ENCODE peak calls at places on chromosomes 6 and 20, in ten cellular contexts. Y is glomerular endothelial cell; O is endodermal cell; R is cerebellum; Z is activated CD4-positive, alpha-beta T cell treated with anti-CD3 and anti-CD28 coated beads, Interleukin-2, amount 50 U/mL, for 1 hour; C is lower leg skin; W is neural progenitor cell; S is effector memory CD8-positive, alpha-beta T cell; A is G401; N is stimulated activated CD8-positive, alpha-beta memory T cell treated with anti-CD3 and anti-CD28 coated beads, Interleukin-15, amount 100 ng/mL, for 1 hour. T is an unnamed sample.

GRCh38 chr20:4119854-4120209 is 104.5 kb upstream of the RNF24 start:
- DNase-seq in Y (no peak), O (no peak), R (no peak), Z (no peak), C (no peak), W (no peak), S (no peak), A (no peak), N (no peak), T (no peak)

GRCh38 chr20:49615401-49616153 is 47.6 kb upstream of the PTGIS start:
- DNase-seq in Y (no peak), O (peak), R (no peak), Z (no peak), C (no peak), W (no peak), S (no peak), A (no peak), N (no peak), T (peak)

GRCh38 chr6:165204807-165205545 is 104.4 kb downstream of the C6orf118 start:
- DNase-seq in Y (no peak), O (no peak), R (no peak), Z (no peak), C (no peak), W (peak), S (no peak), A (peak), N (no peak), T (no peak)

GRCh38 chr20:55353206-55353605 is 652.1 kb downstream of the CBLN4 start:
- DNase-seq in Y (no peak), O (no peak), R (no peak), Z (no peak), C (no peak), W (no peak), S (no peak), A (no peak), N (no peak), T (peak)

GRCh38 chr6:36840471-36841461 is 1.5 kb upstream of the CPNE5 start:
- DNase-seq in Y (no peak), O (peak), R (peak), Z (peak), C (no peak), W (peak), S (peak), A (peak), N (no peak), T (no peak)

GRCh38 chr6:142236686-142237085 is 65.1 kb upstream of the ADGRG6 start:
- DNase-seq in Y (no peak), O (no peak), R (no peak), Z (no peak), C (no peak), W (no peak), S (no peak), A (no peak), N (no peak), T (no peak)

GRCh38 chr6:168546173-168546572 is 105.2 kb downstream of the SMOC2 start:
- DNase-seq in Y (no peak), O (no peak), R (no peak), Z (no peak), C (no peak), W (no peak), S (no peak), A (no peak), N (no peak), T (no peak)

GRCh38 chr6:89066929-89067646 is 13.5 kb upstream of the PNRC1 start:
- DNase-seq in Y (no peak), O (no peak), R (no peak), Z (no peak), C (no peak), W (no peak), S (no peak), A (no peak), N (no peak), T (no peak)

GRCh38 chr6:53048431-53049195 is 16.6 kb upstream of the FBXO9 start:
- DNase-seq in Y (no peak), O (no peak), R (no peak), Z (no peak), C (no peak), W (no peak), S (peak), A (no peak), N (no peak), T (peak)

GRCh38 chr6:26336355-26337198 is 28.4 kb upstream of the BTN3A2 start:
- DNase-seq in Y (no peak), O (peak), R (no peak), Z (no peak), C (no peak), W (no peak), S (no peak), A (no peak), N (no peak), T (peak)

GRCh38 chr20:44153636-44154043 is 33.3 kb downstream of the JPH2 start:
- DNase-seq in Y (no peak), O (no peak), R (no peak), Z (peak), C (no peak), W (no peak), S (no peak), A (no peak), N (no peak), T (no peak)

GRCh38 chr6:134295953-134296553 is 21.9 kb downstream of the SGK1 start:
- DNase-seq in Y (peak), O (no peak), R (peak), Z (no peak), C (no peak), W (no peak), S (no peak), A (peak), N (no peak), T (peak)

GRCh38 chr20:54502179-54502578 is 26.8 kb downstream of the DOK5 start:
- DNase-seq in Y (no peak), O (no peak), R (no peak), Z (no peak), C (no peak), W (no peak), S (no peak), A (no peak), N (no peak), T (no peak)

GRCh38 chr6:715709-716450 is 22.9 kb upstream of the EXOC2 start:
- DNase-seq in Y (no peak), O (no peak), R (no peak), Z (no peak), C (no peak), W (no peak), S (no peak), A (no peak), N (no peak), T (no peak)

GRCh38 chr20:57060407-57061057 is 205.9 kb downstream of the BMP7 start:
- DNase-seq in Y (no peak), O (no peak), R (no peak), Z (no peak), C (peak), W (no peak), S (no peak), A (no peak), N (no peak), T (peak)

GRCh38 chr20:47670913-47671312 is 114.4 kb downstream of the SULF2 start:
- DNase-seq in Y (no peak), O (no peak), R (no peak), Z (no peak), C (peak), W (no peak), S (no peak), A (no peak), N (no peak), T (no peak)

GRCh38 chr6:12356983-12357972 is 67.1 kb downstream of the EDN1 start:
- DNase-seq in Y (no peak), O (no peak), R (no peak), Z (no peak), C (no peak), W (no peak), S (no peak), A (no peak), N (no peak), T (no peak)

GRCh38 chr20:35091808-35092523 is 641 bp downstream of the TRPC4AP start:
- DNase-seq in Y (no peak), O (no peak), R (peak), Z (no peak), C (no peak), W (peak), S (no peak), A (no peak), N (no peak), T (no peak)

GRCh38 chr6:52725530-52726192 is 37.6 kb downstream of the GSTA2 start:
- DNase-seq in Y (no peak), O (no peak), R (no peak), Z (no peak), C (no peak), W (no peak), S (no peak), A (no peak), N (no peak), T (no peak)

GRCh38 chr6:7991992-7992815 is 72.0 kb downstream of the BLOC1S5 start:
- DNase-seq in Y (peak), O (no peak), R (no peak), Z (no peak), C (no peak), W (peak), S (no peak), A (peak), N (no peak), T (peak)

GRCh38 chr6:31827286-31828079 is at the start of gene HSPA1B:
- DNase-seq in Y (peak), O (peak), R (peak), Z (peak), C (peak), W (peak), S (peak), A (peak), N (peak), T (peak)

GRCh38 chr20:32823078-32823477 is 3.3 kb downstream of the MAPRE1 start:
- DNase-seq in Y (no peak), O (no peak), R (no peak), Z (no peak), C (peak), W (peak), S (no peak), A (no peak), N (no peak), T (peak)